ENCODE peak calls at places on chromosomes 4 and X, in nine cellular contexts. U is fibroblast of lung, S is GM23338, G is A549, D is astrocyte, Y is OCI-LY7, V is heart left ventricle, M is kidney, P is K562. K is an unnamed sample.

GRCh38 chr4:123651127-123651526 is 254.5 kb downstream of the SPRY1 start:
- DNase-seq in Y (no peak), U (no peak), V (no peak), S (no peak), G (no peak), D (no peak), P (no peak), M (no peak), K (no peak)

GRCh38 chrX:2608638-2609430 is 82.3 kb upstream of the CD99 start:
- DNase-seq in Y (peak; percentile 85), S (peak; percentile 90), V (peak; percentile 89), D (peak; percentile 67), P (peak; percentile 90), U (peak; percentile 81), G (peak; percentile 89), M (peak; percentile 96), K (peak; percentile 82)

GRCh38 chr4:152696764-152697250 is 17.0 kb upstream of the TMEM154 start:
- DNase-seq in V (no peak), U (peak; percentile 66), P (no peak), S (no peak), M (no peak), G (no peak), D (peak; percentile 95), Y (no peak), K (no peak)

GRCh38 chr4:133148690-133149363 is at the start of gene PCDH10:
- DNase-seq in M (peak; percentile 96), U (peak; percentile 95), V (peak; percentile 81), D (peak; percentile 90), S (peak; percentile 96), Y (no peak), P (peak; percentile 44), G (peak; percentile 89), K (peak; percentile 91)

GRCh38 chr4:157582141-157582540 is 361.6 kb downstream of the GRIA2 start:
- DNase-seq in Y (no peak), M (no peak), S (no peak), P (no peak), V (no peak), D (no peak), U (no peak), G (no peak), K (no peak)

GRCh38 chrX:94524867-94525266 is 850.9 kb downstream of the FAM133A start:
- DNase-seq in P (peak; percentile 5), G (no peak), U (no peak), V (no peak), M (no peak), Y (no peak), D (no peak), S (peak; percentile 22), K (no peak)

GRCh38 chr4:7199129-7199725 is 6.9 kb downstream of the SORCS2 start:
- DNase-seq in G (no peak), D (no peak), S (no peak), V (no peak), U (no peak), M (peak; percentile 69), Y (no peak), P (no peak), K (no peak)

GRCh38 chr4:121156822-121157769 is 7.0 kb downstream of the TNIP3 start:
- DNase-seq in M (peak; percentile 56), S (peak; percentile 84), P (no peak), Y (no peak), U (peak; percentile 25), D (peak; percentile 22), V (peak; percentile 10), G (peak; percentile 47), K (no peak)

GRCh38 chrX:57227691-57228090 is 58.8 kb upstream of the FAAH2 start:
- DNase-seq in S (peak; percentile 50), M (no peak), G (no peak), D (no peak), U (no peak), P (no peak), V (no peak), Y (no peak), K (no peak)

GRCh38 chr4:109410776-109411175 is 22.8 kb upstream of the SEC24B start:
- DNase-seq in S (peak; percentile 40), D (peak; percentile 73), M (no peak), V (no peak), Y (no peak), U (no peak), G (no peak), P (no peak), K (no peak)

GRCh38 chrX:13506574-13506973 is 62.8 kb upstream of the EGFL6 start:
- DNase-seq in G (peak; percentile 55), S (peak; percentile 46), U (peak; percentile 66), M (no peak), P (peak; percentile 55), V (peak; percentile 13), Y (peak; percentile 51), D (peak; percentile 22), K (peak; percentile 45)

GRCh38 chr4:58301384-58301783 is 1191.2 kb upstream of the IGFBP7 start:
- DNase-seq in G (peak; percentile 36), P (no peak), V (no peak), M (no peak), D (no peak), U (peak; percentile 0), S (peak; percentile 80), Y (no peak), K (no peak)

GRCh38 chr4:20313237-20314030 is 61.7 kb downstream of the SLIT2 start:
- DNase-seq in P (no peak), V (no peak), Y (peak; percentile 2), M (no peak), S (peak; percentile 85), D (no peak), G (peak; percentile 29), U (no peak), K (peak; percentile 51)

GRCh38 chrX:12011075-12011474 is 127.2 kb upstream of the FRMPD4 start:
- DNase-seq in P (no peak), D (peak; percentile 37), S (no peak), U (peak; percentile 10), G (peak; percentile 36), M (no peak), Y (no peak), V (no peak), K (no peak)

GRCh38 chrX:125404667-125405160 is 85.0 kb downstream of the TEX13C start:
- DNase-seq in S (no peak), M (no peak), U (no peak), D (no peak), Y (no peak), G (no peak), P (peak; percentile 61), V (no peak), K (no peak)

GRCh38 chr4:100933628-100934027 is 413.7 kb downstream of the PPP3CA start:
- DNase-seq in Y (no peak), M (no peak), P (no peak), S (no peak), D (no peak), V (no peak), U (peak; percentile 20), G (peak; percentile 1), K (no peak)

GRCh38 chr4:138241281-138242075 is 671 bp downstream of the SLC7A11 start:
- DNase-seq in S (peak; percentile 30), Y (peak; percentile 32), M (no peak), U (peak; percentile 45), G (peak; percentile 72), D (peak; percentile 37), P (peak; percentile 37), V (no peak), K (no peak)

GRCh38 chr4:175850240-175850639 is 38.2 kb upstream of the GPM6A start:
- DNase-seq in V (no peak), P (no peak), S (no peak), Y (no peak), G (no peak), U (no peak), D (no peak), M (no peak), K (no peak)

GRCh38 chr4:145505945-145506344 is 24.3 kb downstream of the SMAD1 start:
- DNase-seq in P (no peak), Y (no peak), S (no peak), M (no peak), V (no peak), G (no peak), D (no peak), U (no peak), K (no peak)
- TF ChIP-seq CTCF in P (no peak), Y (no peak), S (no peak), M (no peak), V (no peak), G (no peak), D (no peak), U (no peak), K (no peak)

GRCh38 chr4:5755161-5755560 is 44.2 kb downstream of the EVC start:
- DNase-seq in S (no peak), U (no peak), D (no peak), M (no peak), V (no peak), G (no peak), Y (no peak), P (no peak), K (no peak)

GRCh38 chr4:5754529-5754881 is 43.5 kb downstream of the EVC start:
- DNase-seq in M (no peak), G (no peak), S (no peak), V (no peak), Y (no peak), D (no peak), U (no peak), P (no peak), K (no peak)

GRCh38 chr4:5756271-5756670 is 45.3 kb downstream of the EVC start:
- DNase-seq in U (no peak), P (no peak), V (no peak), Y (no peak), G (no peak), M (no peak), S (no peak), D (no peak), K (no peak)

GRCh38 chr4:5757091-5757490 is 46.1 kb downstream of the EVC start:
- DNase-seq in S (no peak), U (no peak), D (no peak), G (no peak), P (no peak), V (no peak), M (no peak), Y (no peak), K (no peak)

GRCh38 chr4:5755679-5756078 is 44.7 kb downstream of the EVC start:
- DNase-seq in D (no peak), U (no peak), V (no peak), P (no peak), G (no peak), M (no peak), Y (no peak), S (no peak), K (no peak)
- H3K4me1 ChIP-seq in D (peaks cover 60% of the 10 kb centered on the region), U (peaks cover 14% of the 10 kb centered on the region), V (no peaks in the 10 kb centered on the region), P (peaks cover 7% of the 10 kb centered on the region), G (peaks cover 36% of the 10 kb centered on the region), M (peaks cover 22% of the 10 kb centered on the region), Y (no peaks in the 10 kb centered on the region), S (peaks cover 21% of the 10 kb centered on the region), K (no peaks in the 10 kb centered on the region)

GRCh38 chrX:117996918-117997480 is 119.6 kb downstream of the KLHL13 start:
- DNase-seq in D (no peak), M (no peak), Y (no peak), S (peak; percentile 14), U (peak; percentile 23), P (no peak), V (no peak), G (no peak), K (no peak)
- TF ChIP-seq CTCF in D (peak; percentile 19), M (peak; percentile 43), Y (peak; percentile 18), S (peak; percentile 46), U (peak; percentile 47), P (no peak), V (peak; percentile 23), G (peak; percentile 15), K (no peak)

DNA sequence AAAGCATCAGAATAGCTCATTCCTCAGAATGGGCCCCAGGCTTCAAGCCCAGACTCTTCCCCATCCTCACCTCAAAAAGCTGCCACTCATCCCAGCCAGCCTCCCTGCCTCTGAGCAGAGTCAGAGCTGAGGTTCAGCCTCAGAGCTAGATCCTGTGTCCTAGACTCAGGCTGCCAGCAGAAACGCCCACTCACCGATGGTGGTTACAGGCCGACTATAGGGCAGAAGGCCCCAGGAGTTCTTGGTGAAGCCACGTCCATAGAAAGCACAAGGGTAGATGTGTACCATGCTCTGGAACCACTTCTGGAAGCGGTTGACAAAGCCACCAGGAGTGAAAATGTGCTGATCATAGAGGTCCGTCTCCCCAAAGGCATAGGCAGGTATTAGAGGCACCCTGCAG is 7.7 kb downstream of the AWAT2 start:
- DNase-seq in D (no peak), G (no peak), V (no peak), U (no peak), Y (no peak), M (no peak), S (no peak), P (no peak), K (no peak)
- H3K4me1 ChIP-seq in D (no peaks in the 10 kb centered on the region), G (peaks cover 2% of the 10 kb centered on the region), V (no peaks in the 10 kb centered on the region), U (no peaks in the 10 kb centered on the region), Y (no peaks in the 10 kb centered on the region), M (no peaks in the 10 kb centered on the region), S (no peaks in the 10 kb centered on the region), P (no peaks in the 10 kb centered on the region), K (no peaks in the 10 kb centered on the region)